ENCODE peak calls at places on chromosome 20, in nine cellular contexts. A is aorta; D is GM03348; C is CD8-positive, alpha-beta T cell; W is adrenal gland; F is neural crest cell; Y is type B pancreatic cell; P is effector CD4-positive, alpha-beta T cell; T is breast epithelium. E is an unnamed sample.

GRCh38 chr20:7437311-7437710 is 502.9 kb downstream of the HAO1 start:
- DNase-seq in A (no peak), D (no peak), C (no peak), W (no peak), F (no peak), Y (no peak), P (no peak), T (no peak), E (no peak)

GRCh38 chr20:51425347-51426106 is 117.0 kb downstream of the NFATC2 start:
- DNase-seq in A (no peak), D (no peak), C (no peak), W (no peak), F (peak; percentile 23), Y (no peak), P (no peak), T (no peak), E (no peak)

GRCh38 chr20:56631318-56631989 is 2.3 kb downstream of the TFAP2C start:
- DNase-seq in A (no peak), D (no peak), C (no peak), W (no peak), F (no peak), Y (no peak), P (no peak), T (no peak), E (no peak)

GRCh38 chr20:46811328-46812084 is 83.1 kb upstream of the EYA2 start:
- DNase-seq in A (no peak), D (no peak), C (no peak), W (no peak), F (no peak), Y (no peak), P (no peak), T (no peak), E (peak; percentile 49)

GRCh38 chr20:35007891-35008290 is 52.2 kb downstream of the MYH7B start:
- DNase-seq in A (peak; percentile 34), D (no peak), C (no peak), W (peak; percentile 12), F (no peak), Y (peak; percentile 69), P (no peak), T (no peak), E (no peak)

GRCh38 chr20:47669489-47669888 is 115.8 kb downstream of the SULF2 start:
- DNase-seq in A (no peak), D (no peak), C (no peak), W (no peak), F (no peak), Y (no peak), P (no peak), T (no peak), E (no peak)

GRCh38 chr20:59994697-59995122 is 36.5 kb downstream of the CDH26 start:
- DNase-seq in A (no peak), D (no peak), C (no peak), W (no peak), F (no peak), Y (no peak), P (no peak), T (peak; percentile 26), E (no peak)

GRCh38 chr20:32652739-32653526 is 20.8 kb downstream of the C20orf203 start:
- DNase-seq in A (peak; percentile 88), D (peak; percentile 94), C (peak; percentile 88), W (peak; percentile 93), F (peak; percentile 99), Y (peak; percentile 97), P (peak; percentile 83), T (peak; percentile 59), E (no peak)

GRCh38 chr20:25250508-25250907 is 2.6 kb downstream of the PYGB start:
- DNase-seq in A (no peak), D (peak; percentile 33), C (no peak), W (no peak), F (no peak), Y (no peak), P (no peak), T (peak; percentile 11), E (no peak)

GRCh38 chr20:60102665-60103210 is 144.5 kb downstream of the CDH26 start:
- DNase-seq in A (no peak), D (no peak), C (no peak), W (no peak), F (no peak), Y (no peak), P (no peak), T (no peak), E (no peak)

GRCh38 chr20:39810269-39810668 is 848.1 kb downstream of the DHX35 start:
- DNase-seq in A (no peak), D (no peak), C (no peak), W (no peak), F (no peak), Y (no peak), P (no peak), T (no peak), E (no peak)

GRCh38 chr20:54167909-54168872 is 5.6 kb downstream of the CYP24A1 start:
- DNase-seq in A (no peak), D (no peak), C (no peak), W (no peak), F (no peak), Y (no peak), P (no peak), T (no peak), E (no peak)

GRCh38 chr20:53611449-53611894 is 17.8 kb upstream of the ZNF217 start:
- DNase-seq in A (peak; percentile 62), D (peak; percentile 86), C (peak; percentile 7), W (no peak), F (no peak), Y (no peak), P (no peak), T (no peak), E (peak; percentile 81)

GRCh38 chr20:1327241-1327653 is 1.7 kb downstream of the SDCBP2 start:
- DNase-seq in A (no peak), D (peak; percentile 36), C (no peak), W (peak; percentile 44), F (no peak), Y (peak; percentile 51), P (no peak), T (peak; percentile 18), E (peak; percentile 94)

GRCh38 chr20:16459019-16459700 is 114.1 kb downstream of the KIF16B start:
- DNase-seq in A (peak; percentile 55), D (peak; percentile 78), C (no peak), W (peak; percentile 84), F (no peak), Y (no peak), P (no peak), T (no peak), E (no peak)

E was measured in vagina.